ENCODE peak calls at places on chromosomes 13 and 19, in seven cellular contexts. J is RWPE2, X is upper lobe of left lung, Z is GM12865, E is heart left ventricle, L is fibroblast of lung, Q is IMR-90. W is an unnamed sample.

GRCh38 chr19:16252459-16253205 is 54.9 kb downstream of the AP1M1 start:
- DNase-seq in J (no peak), X (peak; percentile 36), Z (peak; percentile 64), E (no peak), L (no peak), Q (no peak), W (no peak)

GRCh38 chr13:87524775-87525174 is 146.4 kb upstream of the SLITRK5 start:
- DNase-seq in J (no peak), X (no peak), Z (no peak), E (no peak), L (peak; percentile 23), Q (no peak), W (no peak)

GRCh38 chr13:31996611-31997010 is 35.0 kb upstream of the FRY start:
- DNase-seq in J (no peak), X (no peak), Z (no peak), E (no peak), L (no peak), Q (no peak), W (no peak)

GRCh38 chr19:33482486-33482885 is 39.1 kb downstream of the PEPD start:
- DNase-seq in J (no peak), X (no peak), Z (no peak), E (no peak), L (peak; percentile 65), Q (peak; percentile 17), W (no peak)

GRCh38 chr13:71378992-71379905 is 487.8 kb downstream of the DACH1 start:
- DNase-seq in J (no peak), X (no peak), Z (no peak), E (no peak), L (peak; percentile 55), Q (no peak), W (no peak)

GRCh38 chr13:109385161-109385560 is 401.2 kb downstream of the IRS2 start:
- DNase-seq in J (no peak), X (no peak), Z (no peak), E (no peak), L (peak; percentile 83), Q (peak; percentile 48), W (peak; percentile 58)

GRCh38 chr13:20178156-20178555 is 14.6 kb downstream of the GJB2 start:
- DNase-seq in J (no peak), X (no peak), Z (no peak), E (no peak), L (no peak), Q (no peak), W (no peak)

GRCh38 chr19:43432866-43433673 is 18.4 kb downstream of the TEX101 start:
- DNase-seq in J (peak; percentile 67), X (peak; percentile 63), Z (peak; percentile 58), E (peak; percentile 43), L (peak; percentile 38), Q (peak; percentile 44), W (peak; percentile 51)

GRCh38 chr19:39558623-39559117 is 18.7 kb upstream of the EID2 start:
- DNase-seq in J (no peak), X (no peak), Z (peak; percentile 50), E (no peak), L (no peak), Q (no peak), W (no peak)

GRCh38 chr13:23980160-23980551 is 82.9 kb upstream of the C1QTNF9B start:
- DNase-seq in J (no peak), X (peak; percentile 88), Z (peak; percentile 88), E (peak; percentile 90), L (peak; percentile 90), Q (peak; percentile 82), W (peak; percentile 85)

GRCh38 chr19:33461256-33462111 is 60.1 kb downstream of the PEPD start:
- DNase-seq in J (no peak), X (peak; percentile 14), Z (no peak), E (no peak), L (no peak), Q (no peak), W (no peak)

GRCh38 chr13:73633817-73634449 is 500.3 kb downstream of the KLF12 start:
- DNase-seq in J (no peak), X (no peak), Z (no peak), E (no peak), L (no peak), Q (no peak), W (no peak)

GRCh38 chr19:35348909-35349611 is 1.4 kb downstream of the FFAR1 start:
- DNase-seq in J (no peak), X (peak; percentile 16), Z (peak; percentile 63), E (no peak), L (no peak), Q (no peak), W (no peak)

GRCh38 chr13:72643339-72643989 is 84.0 kb downstream of the MZT1 start:
- DNase-seq in J (peak; percentile 51), X (peak; percentile 28), Z (peak; percentile 56), E (no peak), L (peak; percentile 23), Q (peak; percentile 44), W (peak; percentile 25)

GRCh38 chr13:40664100-40665060 is 2.1 kb downstream of the FOXO1 start:
- DNase-seq in J (no peak), X (peak; percentile 86), Z (peak; percentile 90), E (peak; percentile 85), L (peak; percentile 50), Q (no peak), W (peak; percentile 23)

GRCh38 chr19:15986694-15987093 is 37.9 kb downstream of the OR10H4 start:
- DNase-seq in J (no peak), X (no peak), Z (no peak), E (no peak), L (no peak), Q (no peak), W (no peak)

GRCh38 chr19:18332917-18333530 is 7.4 kb upstream of the PGPEP1 start:
- DNase-seq in J (no peak), X (no peak), Z (no peak), E (no peak), L (no peak), Q (no peak), W (no peak)

GRCh38 chr19:18328340-18329034 is 5.6 kb upstream of the LSM4 start:
- DNase-seq in J (peak; percentile 91), X (peak; percentile 94), Z (peak; percentile 96), E (peak; percentile 94), L (peak; percentile 95), Q (peak; percentile 97), W (peak; percentile 97)

GRCh38 chr19:18330865-18331264 is 8.0 kb upstream of the LSM4 start:
- DNase-seq in J (no peak), X (no peak), Z (no peak), E (no peak), L (no peak), Q (no peak), W (no peak)

GRCh38 chr19:18326772-18327171 is 3.9 kb upstream of the LSM4 start:
- DNase-seq in J (no peak), X (no peak), Z (no peak), E (no peak), L (no peak), Q (no peak), W (no peak)

DNA sequence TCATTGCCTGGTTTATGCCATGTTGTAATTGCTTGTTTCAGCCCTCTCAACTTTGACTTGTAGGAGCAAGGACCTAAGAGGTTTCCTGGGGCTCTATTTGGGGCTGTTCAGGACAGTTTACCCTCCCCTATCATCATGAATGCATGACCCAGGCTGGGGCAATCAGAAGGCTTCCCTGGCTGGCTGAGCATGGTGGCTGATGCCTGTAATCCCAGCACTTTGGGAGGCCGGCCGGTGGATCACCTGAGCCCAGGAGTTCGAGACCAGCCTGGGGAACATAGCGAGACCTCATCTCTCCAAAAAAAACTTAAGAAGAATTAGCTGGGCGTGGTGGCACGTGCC is 6.1 kb upstream of the LSM4 start:
- DNase-seq in J (no peak), X (no peak), Z (no peak), E (no peak), L (no peak), Q (no peak), W (no peak)
- H3K4me3 ChIP-seq in J (peak overlapping the region; percentile 20), X (peak overlapping the region; percentile 26), Z (peak overlapping the region; percentile 53), E (peak overlapping the region; percentile 47), L (peak overlapping the region; percentile 77), Q (peak overlapping the region; percentile 35), W (peak overlapping the region; percentile 53)

DNA sequence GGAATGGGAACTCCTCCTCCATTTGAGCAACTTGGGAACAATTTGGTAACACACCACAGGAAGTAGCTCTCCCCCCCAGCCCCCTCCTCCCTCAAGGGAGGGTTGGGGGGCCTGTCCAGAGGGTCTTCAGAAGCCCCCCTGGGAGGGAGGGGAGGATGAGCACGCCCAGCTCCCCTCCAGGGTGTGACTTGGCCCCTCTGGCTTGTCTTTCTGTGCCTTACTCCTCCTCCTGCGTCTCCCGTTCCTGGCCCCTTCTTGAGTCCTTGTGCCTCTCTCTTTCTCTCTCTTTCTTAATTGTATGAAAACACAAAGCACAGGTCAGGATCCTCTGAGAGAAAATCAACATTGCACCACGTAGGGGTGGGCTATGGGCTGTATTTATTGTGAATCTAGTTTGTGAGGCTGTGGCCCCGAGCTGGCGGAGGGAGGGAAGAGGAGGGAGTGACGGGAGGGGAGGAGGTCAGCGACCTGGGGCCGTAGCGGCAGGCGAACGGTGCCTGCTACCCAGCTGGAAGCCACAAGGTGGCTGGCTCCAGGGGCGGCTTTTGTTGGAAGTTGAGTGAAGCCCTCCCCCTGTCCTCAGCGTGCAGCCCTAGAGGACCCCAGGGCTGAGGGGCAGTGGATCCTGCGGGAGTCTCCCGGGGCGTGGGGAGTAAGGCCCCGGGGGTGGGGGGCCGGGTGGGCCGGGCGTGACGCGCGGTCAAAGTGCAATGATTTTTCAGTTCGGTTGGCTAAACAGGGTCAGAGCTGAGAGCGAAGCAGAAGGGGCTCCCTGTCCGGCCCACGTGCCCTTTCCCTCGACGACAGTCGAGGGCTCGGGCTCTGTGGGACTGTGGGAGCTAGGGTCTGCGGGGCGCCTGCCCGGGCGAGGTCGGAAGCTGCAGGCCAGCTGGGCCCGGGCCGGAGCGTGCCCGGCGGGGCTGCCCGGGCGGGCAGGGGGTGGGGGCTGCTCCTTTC is 6.4 kb downstream of the LYL1 start:
- DNase-seq in J (peak; percentile 47), X (peak; percentile 48), Z (no peak), E (no peak), L (no peak), Q (no peak), W (no peak)
- TF ChIP-seq CTCF in J (no peak), X (peak; percentile 27), Z (no peak), E (no peak), L (no peak), Q (no peak), W (peak; percentile 9)

GRCh38 chr19:10717054-10717355 is 874 bp upstream of the DNM2 start:
- DNase-seq in J (no peak), X (no peak), Z (no peak), E (no peak), L (no peak), Q (no peak), W (no peak)
- H3K4me3 ChIP-seq in J (no peak overlapping the region), X (peak overlapping the region; percentile 24), Z (peak overlapping the region; percentile 12), E (peak overlapping the region; percentile 29), L (peak overlapping the region; percentile 40), Q (peak overlapping the region; percentile 20), W (peak overlapping the region; percentile 45)

DNA sequence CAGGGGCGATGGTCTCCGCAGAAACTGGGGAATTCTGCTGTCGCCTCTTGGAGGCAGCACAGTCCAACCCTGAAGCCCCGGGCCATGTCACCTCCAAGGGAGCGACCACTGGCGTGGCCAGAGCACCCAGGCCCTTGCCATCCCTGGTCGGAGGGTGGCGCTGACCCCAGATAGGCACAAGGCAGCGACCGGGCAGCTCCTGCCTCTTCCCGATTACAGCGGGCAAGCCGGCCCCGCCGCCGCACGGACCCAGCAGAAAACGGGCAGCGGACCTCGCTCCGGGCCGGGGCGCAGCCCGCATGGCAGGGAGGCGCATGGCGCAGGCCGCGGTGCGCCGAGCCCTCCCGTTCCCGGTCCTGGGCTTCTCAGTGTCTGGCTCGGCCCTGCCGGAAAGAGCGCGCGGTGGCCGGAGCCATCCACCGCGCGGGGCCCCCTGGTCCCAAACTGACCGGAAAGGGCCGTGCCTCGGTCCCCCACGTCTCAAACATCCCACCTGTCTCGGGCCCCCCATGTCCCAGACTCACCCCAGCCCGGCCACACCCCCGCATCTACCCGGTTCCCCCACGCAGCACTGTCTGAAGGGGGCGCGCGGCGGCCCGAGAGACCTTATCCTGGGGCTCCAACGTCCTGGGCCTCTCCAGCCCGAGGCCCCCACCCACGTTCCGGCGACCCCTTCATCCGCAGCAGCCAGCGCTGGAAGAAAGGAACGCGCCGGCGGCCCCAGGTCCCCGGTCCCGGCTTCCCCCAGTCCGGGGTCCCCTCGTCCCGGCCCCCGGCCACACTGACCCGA is 725 bp downstream of the CERS1 start:
- DNase-seq in J (no peak), X (peak; percentile 41), Z (peak; percentile 35), E (no peak), L (peak; percentile 27), Q (no peak), W (peak; percentile 13)
- TF ChIP-seq CTCF in J (peak; percentile 59), X (peak; percentile 47), Z (peak; percentile 37), E (peak; percentile 25), L (peak; percentile 37), Q (peak; percentile 36), W (peak; percentile 21)